ENCODE peak calls at places on chromosomes 7 and 10, in four cellular contexts. L, Q, W and V are unnamed samples.

GRCh38 chr7:128904381-128905197 is 5.9 kb downstream of the KCP start:
- DNase-seq in L (peak; percentile 56), Q (peak; percentile 60), W (no peak), V (no peak)

GRCh38 chr7:157892751-157893150 is 555.9 kb downstream of the DNAJB6 start:
- DNase-seq in L (no peak), Q (peak; percentile 17), W (no peak), V (no peak)

GRCh38 chr10:113420733-113421200 is 132.1 kb upstream of the HABP2 start:
- DNase-seq in L (no peak), Q (no peak), W (no peak), V (no peak)

GRCh38 chr10:486668-487067 is 202.8 kb downstream of the DIP2C start:
- DNase-seq in L (no peak), Q (peak; percentile 47), W (no peak), V (no peak)

GRCh38 chr7:49255061-49255460 is 330.7 kb downstream of the CDC14C start:
- DNase-seq in L (no peak), Q (no peak), W (no peak), V (no peak)

GRCh38 chr7:146956323-146956722 is 839.7 kb downstream of the CNTNAP2 start:
- DNase-seq in L (no peak), Q (no peak), W (no peak), V (no peak)

GRCh38 chr10:86958109-86958830 is at the start of gene SNCG:
- DNase-seq in L (no peak), Q (peak; percentile 71), W (no peak), V (no peak)

GRCh38 chr10:27504897-27505457 is 873 bp downstream of the RAB18 start:
- DNase-seq in L (peak; percentile 59), Q (no peak), W (no peak), V (no peak)

GRCh38 chr10:125102216-125102615 is 58.1 kb downstream of the CTBP2 start:
- DNase-seq in L (peak; percentile 81), Q (no peak), W (no peak), V (no peak)

GRCh38 chr10:121525276-121526039 is 72.8 kb downstream of the FGFR2 start:
- DNase-seq in L (no peak), Q (no peak), W (peak; percentile 48), V (no peak)

GRCh38 chr7:33979807-33980355 is 74.5 kb downstream of the BMPER start:
- DNase-seq in L (peak; percentile 99), Q (no peak), W (no peak), V (no peak)

GRCh38 chr7:141646826-141647480 is 55.0 kb downstream of the DENND11 start:
- DNase-seq in L (peak; percentile 26), Q (no peak), W (no peak), V (no peak)

GRCh38 chr7:21355406-21355874 is 72.4 kb upstream of the SP4 start:
- DNase-seq in L (no peak), Q (no peak), W (no peak), V (no peak)

GRCh38 chr7:120725376-120726039 is 132.4 kb downstream of the TSPAN12 start:
- DNase-seq in L (peak; percentile 45), Q (no peak), W (no peak), V (no peak)

GRCh38 chr7:22564511-22565045 is 64.6 kb upstream of the STEAP1B start:
- DNase-seq in L (peak; percentile 88), Q (no peak), W (no peak), V (no peak)

GRCh38 chr10:88672041-88672440 is 7.8 kb downstream of the LIPF start:
- DNase-seq in L (peak; percentile 75), Q (no peak), W (no peak), V (no peak)

GRCh38 chr7:137937202-137937560 is 64.7 kb downstream of the CREB3L2 start:
- DNase-seq in L (peak; percentile 74), Q (no peak), W (no peak), V (no peak)

GRCh38 chr10:3420527-3421469 is 248.2 kb upstream of the PITRM1 start:
- DNase-seq in L (no peak), Q (no peak), W (no peak), V (no peak)

GRCh38 chr10:21547246-21547645 is 13.2 kb downstream of the MLLT10 start:
- DNase-seq in L (no peak), Q (no peak), W (no peak), V (no peak)

GRCh38 chr7:41491313-41491712 is 211.6 kb downstream of the INHBA start:
- DNase-seq in L (peak; percentile 86), Q (no peak), W (no peak), V (no peak)

GRCh38 chr10:78577673-78578072 is 491.1 kb upstream of the ZMIZ1 start:
- DNase-seq in L (no peak), Q (no peak), W (no peak), V (no peak)

GRCh38 chr10:77737608-77738007 is 100.0 kb upstream of the KCNMA1 start:
- DNase-seq in L (peak; percentile 94), Q (no peak), W (no peak), V (no peak)

GRCh38 chr10:63605568-63605967 is 84.4 kb downstream of the REEP3 start:
- DNase-seq in L (peak; percentile 41), Q (no peak), W (no peak), V (no peak)

GRCh38 chr7:24017519-24017918 is 266.5 kb upstream of the NPY start:
- DNase-seq in L (no peak), Q (no peak), W (no peak), V (no peak)

GRCh38 chr10:114684085-114684821 is 26.2 kb upstream of the ABLIM1 start:
- DNase-seq in L (peak; percentile 30), Q (no peak), W (no peak), V (no peak)

GRCh38 chr7:132643302-132643701 is 67.0 kb upstream of the PLXNA4 start:
- DNase-seq in L (no peak), Q (peak; percentile 63), W (no peak), V (no peak)

GRCh38 chr7:101740981-101741725 is 76.3 kb upstream of the CUX1 start:
- DNase-seq in L (no peak), Q (no peak), W (no peak), V (no peak)

GRCh38 chr7:29381206-29382094 is 182.2 kb upstream of the PRR15 start:
- DNase-seq in L (no peak), Q (no peak), W (peak; percentile 62), V (no peak)

GRCh38 chr10:72461085-72461484 is 106.4 kb upstream of the DNAJB12 start:
- DNase-seq in L (no peak), Q (no peak), W (no peak), V (no peak)

GRCh38 chr10:93071674-93072224 is 1.9 kb upstream of the CYP26A1 start:
- DNase-seq in L (no peak), Q (peak; percentile 95), W (no peak), V (no peak)

GRCh38 chr10:6514844-6515780 is 65.0 kb downstream of the PRKCQ start:
- DNase-seq in L (no peak), Q (no peak), W (no peak), V (no peak)

GRCh38 chr10:91590142-91590903 is 42.5 kb downstream of the PPP1R3C start:
- DNase-seq in L (peak; percentile 92), Q (no peak), W (peak; percentile 72), V (peak; percentile 61)

GRCh38 chr7:31763548-31763947 is 76.5 kb downstream of the PPP1R17 start:
- DNase-seq in L (no peak), Q (no peak), W (no peak), V (no peak)
- TF ChIP-seq CTCF in L (peak; percentile 13), Q (peak; percentile 74), W (no peak), V (no peak)

GRCh38 chr7:106050002-106050742 is 61.9 kb downstream of the SYPL1 start:
- DNase-seq in L (peak; percentile 59), Q (peak; percentile 85), W (no peak), V (no peak)
- TF ChIP-seq CTCF in L (peak; percentile 26), Q (peak; percentile 62), W (no peak), V (no peak)

GRCh38 chr10:102135956-102136526 is 3.2 kb downstream of the PPRC1 start:
- DNase-seq in L (no peak), Q (no peak), W (no peak), V (no peak)

GRCh38 chr10:102141583-102142107 is 8.8 kb downstream of the PPRC1 start:
- DNase-seq in L (no peak), Q (no peak), W (no peak), V (no peak)

GRCh38 chr10:102140913-102141540 is 8.2 kb downstream of the PPRC1 start:
- DNase-seq in L (no peak), Q (no peak), W (no peak), V (no peak)

GRCh38 chr10:102140218-102140617 is 7.4 kb downstream of the PPRC1 start:
- DNase-seq in L (no peak), Q (no peak), W (no peak), V (no peak)

DNA sequence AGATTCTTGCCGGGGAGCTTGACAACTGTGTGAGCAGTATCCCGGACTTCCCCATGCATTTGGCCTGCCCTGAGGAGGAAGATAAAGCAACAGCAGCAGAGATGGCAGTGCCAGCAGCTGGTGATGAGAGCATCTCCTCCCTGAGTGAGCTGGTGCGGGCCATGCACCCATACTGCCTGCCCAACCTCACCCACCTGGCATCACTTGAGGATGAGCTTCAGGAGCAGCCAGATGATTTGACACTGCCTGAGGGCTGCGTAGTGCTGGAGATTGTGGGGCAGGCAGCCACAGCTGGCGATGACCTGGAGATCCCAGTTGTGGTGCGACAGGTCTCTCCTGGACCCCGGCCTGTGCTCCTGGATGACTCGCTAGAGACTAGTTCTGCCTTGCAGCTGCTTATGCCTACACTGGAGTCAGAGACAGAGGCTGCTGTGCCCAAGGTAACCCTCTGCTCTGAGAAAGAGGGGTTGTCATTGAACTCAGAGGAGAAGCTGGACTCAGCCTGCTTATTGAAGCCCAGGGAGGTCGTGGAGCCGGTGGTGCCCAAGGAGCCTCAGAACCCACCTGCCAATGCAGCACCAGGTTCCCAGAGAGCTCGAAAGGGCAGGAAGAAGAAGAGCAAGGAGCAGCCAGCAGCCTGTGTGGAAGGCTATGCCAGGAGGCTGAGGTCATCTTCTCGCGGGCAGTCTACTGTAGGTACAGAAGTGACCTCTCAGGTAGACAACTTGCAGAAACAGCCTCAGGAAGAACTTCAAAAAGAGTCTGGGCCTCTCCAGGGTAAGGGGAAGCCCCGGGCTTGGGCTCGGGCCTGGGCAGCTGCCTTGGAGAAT is 6.7 kb downstream of the PPRC1 start:
- DNase-seq in L (no peak), Q (no peak), W (no peak), V (no peak)
- TF ChIP-seq CTCF in L (no peak), Q (no peak), W (no peak), V (no peak)

GRCh38 chr7:104267701-104268368 is 60.0 kb upstream of the ORC5 start:
- DNase-seq in L (peak; percentile 28), Q (no peak), W (no peak), V (no peak)
- TF ChIP-seq CTCF in L (peak; percentile 56), Q (peak; percentile 70), W (peak; percentile 37), V (no peak)